ENCODE peak calls at places on chromosomes 4 and X, in six cellular contexts. N, V, I, D, L and M are unnamed samples.

GRCh38 chrX:16445166-16445752 is 204.7 kb upstream of the S100G start:
- DNase-seq in N (no peak), V (no peak), I (peak; percentile 20), D (peak; percentile 8), L (peak; percentile 41), M (no peak)

GRCh38 chr4:143482753-143483362 is 30.6 kb upstream of the SMARCA5 start:
- DNase-seq in N (peak; percentile 42), V (no peak), I (peak; percentile 18), D (no peak), L (peak; percentile 73), M (peak; percentile 14)

GRCh38 chrX:39857780-39858179 is 240.0 kb downstream of the BCOR start:
- DNase-seq in N (no peak), V (no peak), I (no peak), D (no peak), L (no peak), M (no peak)

GRCh38 chr4:184102488-184102887 is 115.2 kb downstream of the ENPP6 start:
- DNase-seq in N (no peak), V (no peak), I (no peak), D (no peak), L (no peak), M (no peak)

GRCh38 chrX:71533850-71534515 is 1.1 kb downstream of the OGT start:
- DNase-seq in N (peak; percentile 30), V (no peak), I (peak; percentile 52), D (peak; percentile 38), L (peak; percentile 59), M (no peak)

GRCh38 chrX:110317079-110317819 is 636 bp downstream of the AMMECR1 start:
- DNase-seq in N (no peak), V (no peak), I (no peak), D (peak; percentile 1), L (peak; percentile 43), M (no peak)

GRCh38 chrX:121322159-121322558 is 274.7 kb downstream of the GLUD2 start:
- DNase-seq in N (no peak), V (no peak), I (no peak), D (no peak), L (peak; percentile 4), M (no peak)

GRCh38 chrX:116272328-116272727 is 101.8 kb downstream of the AGTR2 start:
- DNase-seq in N (peak; percentile 38), V (peak; percentile 72), I (peak; percentile 98), D (no peak), L (peak; percentile 86), M (peak; percentile 7)

GRCh38 chr4:1171306-1172227 is 816 bp downstream of the SPON2 start:
- DNase-seq in N (no peak), V (no peak), I (no peak), D (peak; percentile 33), L (peak; percentile 43), M (no peak)

GRCh38 chr4:8857682-8858187 is 13.9 kb downstream of the HMX1 start:
- DNase-seq in N (no peak), V (no peak), I (no peak), D (no peak), L (no peak), M (no peak)
- H3K4me3 ChIP-seq in N (no peak overlapping the region), V (no peak overlapping the region), I (no peak overlapping the region), D (no peak overlapping the region), L (no peak overlapping the region), M (no peak overlapping the region)

GRCh38 chr4:6177587-6178197 is 22.7 kb downstream of the JAKMIP1 start:
- DNase-seq in N (no peak), V (no peak), I (no peak), D (no peak), L (no peak), M (no peak)
- H3K4me3 ChIP-seq in N (no peak overlapping the region), V (no peak overlapping the region), I (no peak overlapping the region), D (no peak overlapping the region), L (no peak overlapping the region), M (no peak overlapping the region)

GRCh38 chr4:159077702-159078495 is 25.0 kb upstream of the RAPGEF2 start:
- DNase-seq in N (no peak), V (no peak), I (peak; percentile 88), D (no peak), L (no peak), M (no peak)
- H3K4me3 ChIP-seq in N (no peak overlapping the region), V (no peak overlapping the region), I (peak overlapping the region; percentile 34), D (peak overlapping the region; percentile 37), L (no peak overlapping the region), M (no peak overlapping the region)

GRCh38 chr4:177315767-177316490 is 6.3 kb downstream of the NEIL3 start:
- DNase-seq in N (no peak), V (no peak), I (no peak), D (no peak), L (no peak), M (no peak)
- H3K4me3 ChIP-seq in N (peak overlapping the region; percentile 9), V (no peak overlapping the region), I (no peak overlapping the region), D (peak overlapping the region; percentile 44), L (peak overlapping the region; percentile 44), M (peak overlapping the region; percentile 2)

DNA sequence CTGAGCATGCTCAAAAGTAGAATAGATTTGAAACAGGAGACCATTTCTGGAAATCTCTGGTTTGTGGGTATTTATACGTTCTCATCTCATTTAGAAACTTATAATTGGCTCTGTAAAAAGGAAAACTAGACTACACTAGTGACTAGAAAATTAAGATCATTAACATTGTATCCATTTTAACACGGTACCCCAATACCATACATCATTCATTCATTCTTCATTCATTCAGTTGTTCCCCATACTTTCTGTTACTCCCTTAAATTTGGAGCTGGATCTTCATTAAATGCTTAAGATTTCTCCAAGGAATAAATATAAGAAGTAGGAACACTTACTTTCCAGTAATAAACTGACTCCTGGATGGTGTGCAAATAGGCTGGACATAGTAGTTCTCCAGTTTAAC is 1.3 kb downstream of the ARSJ start:
- DNase-seq in N (no peak), V (no peak), I (no peak), D (no peak), L (no peak), M (no peak)
- H3K4me3 ChIP-seq in N (peak overlapping the region; percentile 93), V (peak overlapping the region; percentile 75), I (peak overlapping the region; percentile 90), D (no peak overlapping the region), L (peak overlapping the region; percentile 89), M (peak overlapping the region; percentile 83)